ENCODE peak calls at places on chromosomes 5 and 9, in seven cellular contexts. X, E, T, Q, W, H and B are unnamed samples.

GRCh38 chr5:112109331-112109993 is 309.6 kb downstream of the EPB41L4A start:
- DNase-seq in H (peak; percentile 12), X (peak; percentile 20), W (peak; percentile 73), T (no peak), E (peak; percentile 42), Q (peak; percentile 61), B (no peak)

GRCh38 chr5:77157732-77158532 is 52.5 kb upstream of the PDE8B start:
- DNase-seq in X (no peak), E (no peak), W (no peak), Q (no peak), H (no peak), T (no peak), B (no peak)

GRCh38 chr5:89769975-89770374 is 639.6 kb downstream of the CETN3 start:
- DNase-seq in X (no peak), H (peak; percentile 2), Q (no peak), W (no peak), T (no peak), E (no peak), B (no peak)

GRCh38 chr5:62305715-62306493 is at the start of gene KIF2A:
- DNase-seq in Q (peak; percentile 91), W (peak; percentile 94), H (peak; percentile 85), X (peak; percentile 84), E (peak; percentile 93), T (peak; percentile 66), B (peak; percentile 92)

GRCh38 chr5:132413567-132413966 is 44.1 kb downstream of the SLC22A5 start:
- DNase-seq in X (no peak), E (no peak), H (no peak), Q (no peak), W (no peak), T (no peak), B (no peak)

GRCh38 chr9:136343121-136343883 is 16.0 kb downstream of the GPSM1 start:
- DNase-seq in T (no peak), Q (peak; percentile 59), X (no peak), H (no peak), E (peak; percentile 91), W (no peak), B (peak; percentile 76)

GRCh38 chr5:98929123-98929981 is 545 bp upstream of the CHD1 start:
- DNase-seq in T (peak; percentile 79), W (peak; percentile 98), E (peak; percentile 96), Q (peak; percentile 88), H (peak; percentile 90), X (peak; percentile 95), B (peak; percentile 95)

GRCh38 chr9:130195638-130196037 is 23.4 kb downstream of the NCS1 start:
- DNase-seq in W (no peak), X (no peak), H (no peak), T (no peak), Q (no peak), E (no peak), B (no peak)

GRCh38 chr5:91345466-91345865 is 37.7 kb downstream of the ARRDC3 start:
- DNase-seq in E (no peak), W (no peak), X (no peak), Q (no peak), T (no peak), H (no peak), B (no peak)

GRCh38 chr5:150637245-150638052 is 3.0 kb upstream of the SYNPO start:
- DNase-seq in E (no peak), H (no peak), Q (peak; percentile 63), X (no peak), W (no peak), T (no peak), B (peak; percentile 36)
- TF ChIP-seq POLR2A in E (no peak), H (no peak), Q (no peak), X (no peak), W (no peak), T (no peak), B (no peak)

GRCh38 chr5:65191554-65192126 is 290.1 kb downstream of the ADAMTS6 start:
- DNase-seq in T (no peak), H (no peak), W (no peak), E (no peak), X (no peak), Q (no peak), B (no peak)

GRCh38 chr5:65192326-65192725 is 289.4 kb downstream of the ADAMTS6 start:
- DNase-seq in T (no peak), X (no peak), Q (no peak), E (no peak), H (no peak), W (no peak), B (no peak)

GRCh38 chr5:65194871-65195270 is 286.8 kb downstream of the ADAMTS6 start:
- DNase-seq in E (no peak), W (no peak), Q (no peak), X (no peak), T (no peak), H (no peak), B (no peak)

GRCh38 chr5:65186646-65187227 is 295.0 kb downstream of the ADAMTS6 start:
- DNase-seq in X (no peak), W (no peak), Q (no peak), T (no peak), H (no peak), E (no peak), B (no peak)

DNA sequence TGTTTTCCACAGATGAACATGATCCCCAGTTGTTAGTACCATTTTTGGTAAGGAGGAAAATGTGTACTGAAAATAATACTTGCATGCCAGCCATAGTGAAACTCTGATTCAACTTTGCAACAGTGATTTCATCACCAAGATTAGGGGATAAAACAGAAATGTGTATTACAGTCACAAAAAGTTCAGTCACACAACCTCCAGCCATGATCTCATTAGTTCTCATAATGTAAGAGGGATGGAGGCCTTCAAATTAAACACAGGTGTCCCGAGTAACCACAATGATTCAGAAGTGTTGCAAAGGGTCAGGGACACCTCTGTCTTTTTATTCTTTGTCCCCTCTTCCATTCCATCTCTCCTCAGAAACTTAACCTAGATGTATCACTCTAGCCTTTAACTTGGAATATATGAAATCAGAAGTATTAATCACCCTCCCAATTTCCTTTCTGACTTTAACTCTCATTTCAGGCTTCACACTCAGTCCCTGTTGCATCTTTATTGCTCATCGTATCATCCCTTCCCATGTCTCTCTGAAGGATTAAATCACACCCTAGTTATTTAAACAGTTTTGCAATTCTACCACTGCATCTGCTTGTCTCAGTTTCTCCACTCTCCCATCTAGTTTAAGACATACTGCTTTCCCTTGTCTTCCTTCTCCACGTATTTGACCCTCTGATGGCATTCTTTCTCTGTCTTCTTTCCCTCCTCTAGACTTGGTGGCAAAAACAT is 291.2 kb downstream of the ADAMTS6 start:
- DNase-seq in W (no peak), H (no peak), Q (no peak), E (no peak), T (no peak), X (no peak), B (no peak)
- TF ChIP-seq POLR2A in W (no peak), H (no peak), Q (no peak), E (no peak), T (no peak), X (no peak), B (no peak)

DNA sequence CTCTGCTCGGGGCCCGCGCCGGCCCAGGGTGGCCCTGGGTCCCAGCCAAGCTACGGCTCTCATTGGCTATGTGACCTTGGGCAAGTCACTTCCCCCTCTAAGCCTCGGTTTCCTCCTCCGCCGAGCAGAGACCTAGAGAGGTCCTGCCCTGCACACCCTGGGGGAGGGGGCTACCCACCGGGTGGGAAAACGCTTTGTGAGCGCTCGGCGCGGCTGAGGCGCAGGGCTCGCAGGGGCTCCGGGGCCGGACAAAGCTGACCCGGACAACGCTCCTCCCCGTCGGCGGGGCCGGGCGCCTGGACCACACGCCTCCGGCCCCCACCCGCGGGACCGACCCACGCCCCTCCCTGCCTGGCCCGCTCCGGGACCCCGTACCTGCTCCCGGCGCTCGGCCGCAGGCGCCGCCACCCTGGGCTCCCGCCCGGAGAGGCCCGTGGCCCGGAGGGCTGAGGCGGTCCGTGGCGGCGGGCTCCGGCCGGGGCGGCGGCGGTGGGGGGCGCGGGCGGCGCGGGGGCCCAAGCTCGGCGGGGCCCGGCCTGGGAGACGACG is 85.7 kb upstream of the MELK start:
- DNase-seq in W (peak; percentile 76), E (peak; percentile 66), Q (peak; percentile 36), X (peak; percentile 46), H (no peak), T (no peak), B (peak; percentile 70)
- TF ChIP-seq POLR2A in W (no peak), E (no peak), Q (no peak), X (no peak), H (no peak), T (no peak), B (no peak)

GRCh38 chr5:177590406-177590805 is 1.6 kb upstream of the TMED9 start:
- DNase-seq in X (no peak), Q (no peak), E (no peak), W (no peak), T (no peak), H (no peak), B (no peak)

GRCh38 chr5:177593511-177593910 is 1.5 kb downstream of the TMED9 start:
- DNase-seq in H (no peak), T (no peak), X (no peak), W (peak; percentile 5), E (no peak), Q (no peak), B (no peak)

GRCh38 chr5:177592010-177592834 is at the start of gene TMED9:
- DNase-seq in W (peak; percentile 88), T (peak; percentile 58), X (peak; percentile 73), Q (peak; percentile 91), E (peak; percentile 86), H (peak; percentile 68), B (peak; percentile 91)

GRCh38 chr5:177592905-177593304 is 902 bp downstream of the TMED9 start:
- DNase-seq in W (peak; percentile 43), T (no peak), Q (no peak), X (no peak), H (no peak), E (no peak), B (no peak)

DNA sequence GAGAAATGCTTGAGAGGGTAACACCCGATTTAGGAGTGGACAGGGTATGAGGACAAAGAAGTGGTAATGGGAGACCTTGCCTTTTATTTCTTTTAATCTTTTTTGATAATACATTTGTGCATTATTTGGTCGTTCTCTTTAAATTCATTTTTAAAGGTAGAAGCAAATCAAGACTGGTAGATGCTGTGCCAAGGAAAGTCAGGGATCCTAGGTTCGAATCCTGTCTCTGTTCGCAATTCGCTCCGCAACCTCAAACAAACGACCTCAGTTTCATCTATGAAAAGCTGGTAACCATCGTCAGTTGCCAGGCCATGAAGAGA is 353 bp upstream of the TMED9 start:
- DNase-seq in W (no peak), T (no peak), X (no peak), E (no peak), H (no peak), Q (no peak), B (no peak)
- TF ChIP-seq POLR2A in W (no peak), T (no peak), X (no peak), E (no peak), H (no peak), Q (no peak), B (no peak)

GRCh38 chr5:10565785-10566506 is 2.1 kb downstream of the ANKRD33B start:
- DNase-seq in E (no peak), X (no peak), W (peak; percentile 48), H (no peak), Q (no peak), T (no peak), B (no peak)
- TF ChIP-seq POLR2A in E (no peak), X (no peak), W (no peak), H (no peak), Q (no peak), T (no peak), B (no peak)

GRCh38 chr5:6765612-6766525 is 52.6 kb downstream of the TENT4A start:
- DNase-seq in T (no peak), E (peak; percentile 80), X (peak; percentile 24), Q (peak; percentile 86), H (peak; percentile 71), W (peak; percentile 77), B (peak; percentile 87)
- TF ChIP-seq POLR2A in T (no peak), E (no peak), X (no peak), Q (no peak), H (no peak), W (no peak), B (no peak)